ENCODE peak calls at places on chromosomes 11 and 22, in ten cellular contexts. V is Panc1; D is dorsolateral prefrontal cortex; K is psoas muscle; L is PC-3; W is CD4-positive, CD25-positive, alpha-beta regulatory T cell; S is OCI-LY7; M is lower lobe of right lung; R is tibial artery; H is thoracic aorta. O is an unnamed sample.
A peak's percentile ranks its signal among the peaks of the same experiment; 100 is the strongest.

GRCh38 chr11:77141034-77141433 is 13.0 kb downstream of the MYO7A start:
- DNase-seq in M (no peak), R (no peak), H (no peak), L (peak; percentile 74), S (no peak), D (no peak), W (no peak), V (no peak), K (no peak), O (no peak)

GRCh38 chr11:105611837-105612480 is 2.1 kb downstream of the GRIA4 start:
- DNase-seq in W (no peak), L (no peak), V (no peak), S (no peak), M (no peak), R (no peak), K (no peak), D (no peak), H (no peak), O (no peak)

GRCh38 chr11:46918087-46918751 is at the start of gene LRP4:
- DNase-seq in M (no peak), K (peak; percentile 70), D (peak; percentile 48), S (peak; percentile 70), L (no peak), R (no peak), V (no peak), W (no peak), H (no peak), O (no peak)

GRCh38 chr11:117820516-117820915 is 4.0 kb downstream of the FXYD2 start:
- DNase-seq in K (no peak), L (no peak), W (no peak), H (no peak), R (no peak), V (no peak), D (no peak), S (no peak), M (no peak), O (no peak)

GRCh38 chr22:48473202-48473601 is 1354.5 kb downstream of the BRD1 start:
- DNase-seq in D (no peak), W (no peak), L (no peak), R (peak; percentile 42), S (no peak), V (no peak), M (peak; percentile 10), H (no peak), K (no peak), O (peak; percentile 2)

GRCh38 chr11:128859563-128860441 is 7.3 kb downstream of the KCNJ1 start:
- DNase-seq in V (peak; percentile 45), M (peak; percentile 86), W (peak; percentile 81), R (peak; percentile 75), S (peak; percentile 78), H (peak; percentile 19), L (peak; percentile 73), K (peak; percentile 69), D (peak; percentile 25), O (no peak)

GRCh38 chr11:2943711-2944118 is 14.5 kb upstream of the PHLDA2 start:
- DNase-seq in V (no peak), S (no peak), L (no peak), W (no peak), M (peak; percentile 79), H (no peak), D (no peak), K (no peak), R (no peak), O (no peak)

GRCh38 chr22:19755722-19756287 is 4.8 kb upstream of the TBX1 start:
- DNase-seq in S (no peak), R (no peak), K (no peak), V (no peak), W (no peak), M (no peak), D (no peak), L (no peak), H (no peak), O (no peak)

GRCh38 chr11:103851166-103851651 is 185.2 kb upstream of the DDI1 start:
- DNase-seq in M (no peak), R (no peak), H (no peak), V (no peak), D (no peak), L (no peak), S (no peak), W (no peak), K (no peak), O (no peak)

GRCh38 chr11:46669606-46670243 is 30.7 kb downstream of the ARHGAP1 start:
- DNase-seq in M (no peak), H (no peak), S (peak; percentile 31), K (no peak), V (no peak), D (no peak), W (peak; percentile 19), L (peak; percentile 7), R (peak; percentile 32), O (no peak)

GRCh38 chr11:124874571-124875255 is 9.5 kb downstream of the ROBO3 start:
- DNase-seq in S (no peak), V (no peak), D (no peak), K (no peak), L (no peak), M (no peak), W (no peak), H (no peak), R (peak; percentile 50), O (peak; percentile 68)

GRCh38 chr22:37180531-37181231 is 7.4 kb downstream of the C1QTNF6 start:
- DNase-seq in K (peak; percentile 8), S (no peak), R (no peak), H (no peak), L (no peak), W (no peak), M (peak; percentile 43), D (peak; percentile 10), V (no peak), O (no peak)

GRCh38 chr11:27722945-27723344 is 22.7 kb upstream of the BDNF start:
- DNase-seq in L (no peak), S (no peak), K (no peak), V (no peak), H (no peak), W (no peak), R (no peak), M (no peak), D (no peak), O (no peak)

GRCh38 chr22:46546466-46547178 is 9.2 kb upstream of the CELSR1 start:
- DNase-seq in S (no peak), L (no peak), H (no peak), R (no peak), D (no peak), K (no peak), W (no peak), V (no peak), M (peak; percentile 83), O (no peak)

GRCh38 chr11:66421492-66422205 is 814 bp downstream of the NPAS4 start:
- DNase-seq in D (peak; percentile 77), W (peak; percentile 69), H (peak; percentile 74), V (no peak), L (peak; percentile 93), K (peak; percentile 85), S (peak; percentile 90), M (peak; percentile 88), R (peak; percentile 95), O (peak; percentile 93)
- H3K4me3 ChIP-seq in D (peak overlapping the region; percentile 58), W (no peak overlapping the region), H (peak overlapping the region; percentile 54), V (no peak overlapping the region), L (no peak overlapping the region), K (no peak overlapping the region), S (no peak overlapping the region), M (no peak overlapping the region), R (no peak overlapping the region), O (no peak overlapping the region)

GRCh38 chr11:12502950-12503579 is 125.7 kb downstream of the PARVA start:
- DNase-seq in H (no peak), K (no peak), V (no peak), W (no peak), L (peak; percentile 20), M (no peak), S (no peak), D (no peak), R (no peak), O (no peak)
- H3K27ac ChIP-seq in H (no peak overlapping the region), K (no peak overlapping the region), V (no peak overlapping the region), W (no peak overlapping the region), L (no peak overlapping the region), M (no peak overlapping the region), S (no peak overlapping the region), D (no peak overlapping the region), R (peak overlapping the region; percentile 50), O (no peak overlapping the region)

GRCh38 chr11:73143126-73143838 is 1.2 kb upstream of the FCHSD2 start:
- DNase-seq in M (no peak), L (no peak), S (peak; percentile 55), K (no peak), V (no peak), W (no peak), R (no peak), D (no peak), H (no peak), O (no peak)
- H3K4me3 ChIP-seq in M (peak overlapping the region; percentile 94), L (peak overlapping the region; percentile 87), S (peak overlapping the region; percentile 80), K (peak overlapping the region; percentile 78), V (peak overlapping the region; percentile 94), W (peak overlapping the region; percentile 80), R (peak overlapping the region; percentile 83), D (peak overlapping the region; percentile 91), H (peak overlapping the region; percentile 81), O (peak overlapping the region; percentile 95)

GRCh38 chr11:42827845-42828244 is 484.0 kb upstream of the API5 start:
- DNase-seq in D (no peak), K (no peak), V (no peak), L (no peak), M (no peak), H (no peak), W (no peak), R (no peak), S (no peak), O (no peak)
- H3K27ac ChIP-seq in D (no peak overlapping the region), K (no peak overlapping the region), V (no peak overlapping the region), L (no peak overlapping the region), M (no peak overlapping the region), H (no peak overlapping the region), W (no peak overlapping the region), R (no peak overlapping the region), S (no peak overlapping the region), O (no peak overlapping the region)

O was measured in coronary artery.